ENCODE peak calls at places on chromosomes 16 and 17, in four cellular contexts. One of them, this sample, is unnamed.

GRCh38 chr17:32350662-32351418 is 883 bp downstream of the ZNF207 start:
- DNase-seq in cardiac muscle cell: peak; percentile 80
- DNase-seq in WERI-Rb-1: peak; percentile 15
- DNase-seq in heart left ventricle: no peak
- DNase-seq in this sample: no peak

GRCh38 chr17:80667462-80668277 is 123.0 kb downstream of the RPTOR start:
- DNase-seq in cardiac muscle cell: no peak
- DNase-seq in WERI-Rb-1: no peak
- DNase-seq in heart left ventricle: no peak
- DNase-seq in this sample: no peak

GRCh38 chr16:75308011-75308410 is 56.6 kb upstream of the BCAR1 start:
- DNase-seq in cardiac muscle cell: no peak
- DNase-seq in WERI-Rb-1: no peak
- DNase-seq in heart left ventricle: no peak
- DNase-seq in this sample: no peak

GRCh38 chr17:75490953-75491649 is 24.2 kb downstream of the CASKIN2 start:
- DNase-seq in cardiac muscle cell: no peak
- DNase-seq in WERI-Rb-1: no peak
- DNase-seq in heart left ventricle: no peak
- DNase-seq in this sample: no peak

GRCh38 chr16:81537721-81538561 is 93.3 kb downstream of the CMIP start:
- DNase-seq in cardiac muscle cell: peak; percentile 54
- DNase-seq in WERI-Rb-1: no peak
- DNase-seq in heart left ventricle: no peak
- DNase-seq in this sample: no peak

GRCh38 chr16:3129137-3130131 is 5.4 kb upstream of the ZNF213 start:
- DNase-seq in cardiac muscle cell: peak; percentile 92
- DNase-seq in WERI-Rb-1: peak; percentile 82
- DNase-seq in heart left ventricle: peak; percentile 77
- DNase-seq in this sample: peak; percentile 70

GRCh38 chr17:12046786-12047185 is 26.1 kb downstream of the MAP2K4 start:
- DNase-seq in cardiac muscle cell: no peak
- DNase-seq in WERI-Rb-1: no peak
- DNase-seq in heart left ventricle: no peak
- DNase-seq in this sample: no peak

GRCh38 chr16:29232811-29233704 is 173.5 kb downstream of the NPIPB11 start:
- DNase-seq in cardiac muscle cell: no peak
- DNase-seq in WERI-Rb-1: no peak
- DNase-seq in heart left ventricle: no peak
- DNase-seq in this sample: no peak

GRCh38 chr17:3866269-3866668 is 20.2 kb upstream of the NCBP3 start:
- DNase-seq in cardiac muscle cell: no peak
- DNase-seq in WERI-Rb-1: no peak
- DNase-seq in heart left ventricle: no peak
- DNase-seq in this sample: no peak

GRCh38 chr16:84550096-84550495 is 45.6 kb upstream of the MEAK7 start:
- DNase-seq in cardiac muscle cell: no peak
- DNase-seq in WERI-Rb-1: no peak
- DNase-seq in heart left ventricle: no peak
- DNase-seq in this sample: no peak

GRCh38 chr17:50778988-50779387 is 11.7 kb upstream of the ANKRD40CL start:
- DNase-seq in cardiac muscle cell: no peak
- DNase-seq in WERI-Rb-1: no peak
- DNase-seq in heart left ventricle: no peak
- DNase-seq in this sample: no peak

GRCh38 chr16:15782573-15783365 is 74.1 kb downstream of the MYH11 start:
- DNase-seq in cardiac muscle cell: no peak
- DNase-seq in WERI-Rb-1: peak; percentile 26
- DNase-seq in heart left ventricle: no peak
- DNase-seq in this sample: no peak

GRCh38 chr17:17780941-17781590 is 55.7 kb downstream of the SREBF1 start:
- DNase-seq in cardiac muscle cell: peak; percentile 87
- DNase-seq in WERI-Rb-1: peak; percentile 70
- DNase-seq in heart left ventricle: no peak
- DNase-seq in this sample: peak; percentile 18

GRCh38 chr16:65111306-65111705 is 10.6 kb downstream of the CDH11 start:
- DNase-seq in cardiac muscle cell: no peak
- DNase-seq in WERI-Rb-1: peak; percentile 12
- DNase-seq in heart left ventricle: no peak
- DNase-seq in this sample: no peak

GRCh38 chr16:4323071-4323844 is 7.4 kb downstream of the GLIS2 start:
- DNase-seq in cardiac muscle cell: no peak
- DNase-seq in WERI-Rb-1: no peak
- DNase-seq in heart left ventricle: no peak
- DNase-seq in this sample: no peak

GRCh38 chr17:80455328-80455710 is 21.1 kb downstream of the NPTX1 start:
- DNase-seq in cardiac muscle cell: no peak
- DNase-seq in WERI-Rb-1: peak; percentile 74
- DNase-seq in heart left ventricle: peak; percentile 77
- DNase-seq in this sample: no peak

GRCh38 chr16:73021866-73022495 is 25.9 kb downstream of the ZFHX3 start:
- DNase-seq in cardiac muscle cell: no peak
- DNase-seq in WERI-Rb-1: no peak
- DNase-seq in heart left ventricle: no peak
- DNase-seq in this sample: no peak

GRCh38 chr16:73020409-73020884 is 27.5 kb downstream of the ZFHX3 start:
- DNase-seq in cardiac muscle cell: peak; percentile 91
- DNase-seq in WERI-Rb-1: no peak
- DNase-seq in heart left ventricle: peak; percentile 80
- DNase-seq in this sample: peak; percentile 46

GRCh38 chr16:73023752-73024570 is 24.0 kb downstream of the ZFHX3 start:
- DNase-seq in cardiac muscle cell: no peak
- DNase-seq in WERI-Rb-1: no peak
- DNase-seq in heart left ventricle: no peak
- DNase-seq in this sample: no peak

GRCh38 chr16:73023320-73023719 is 24.6 kb downstream of the ZFHX3 start:
- DNase-seq in cardiac muscle cell: no peak
- DNase-seq in WERI-Rb-1: no peak
- DNase-seq in heart left ventricle: no peak
- DNase-seq in this sample: no peak

DNA sequence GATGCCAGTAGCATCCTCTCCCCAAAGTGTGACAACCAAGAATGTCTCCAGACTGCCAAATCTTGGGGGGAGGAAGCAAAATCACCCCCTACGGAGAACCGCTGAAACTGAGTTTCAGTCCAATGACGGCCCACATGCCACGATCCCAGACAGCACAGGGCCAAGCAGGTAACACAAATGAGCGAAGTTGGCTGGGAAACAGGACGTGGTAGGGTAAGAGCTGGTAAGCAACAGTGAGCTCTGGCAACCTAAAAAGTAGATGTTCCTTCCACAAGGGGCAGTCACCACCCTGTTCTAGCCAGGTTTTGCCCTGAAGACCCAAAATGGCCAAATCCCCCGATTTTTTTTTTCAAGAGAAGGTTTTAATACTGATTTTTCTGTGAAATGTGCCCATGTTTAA is 25.4 kb downstream of the ZFHX3 start:
- DNase-seq in cardiac muscle cell: no peak
- DNase-seq in WERI-Rb-1: no peak
- DNase-seq in heart left ventricle: no peak
- DNase-seq in this sample: no peak
- H3K27me3 ChIP-seq in cardiac muscle cell: no peaks in the 10 kb centered on the region
- H3K27me3 ChIP-seq in WERI-Rb-1: no peaks in the 10 kb centered on the region
- H3K27me3 ChIP-seq in heart left ventricle: no peaks in the 10 kb centered on the region
- H3K27me3 ChIP-seq in this sample: no peaks in the 10 kb centered on the region

GRCh38 chr16:31754998-31755615 is 118.5 kb upstream of the ZNF267 start:
- DNase-seq in cardiac muscle cell: no peak
- DNase-seq in WERI-Rb-1: no peak
- DNase-seq in heart left ventricle: no peak
- DNase-seq in this sample: no peak
- H3K9me3 ChIP-seq in cardiac muscle cell: peaks cover 27% of the 10 kb centered on the region
- H3K9me3 ChIP-seq in WERI-Rb-1: peaks cover 25% of the 10 kb centered on the region
- H3K9me3 ChIP-seq in heart left ventricle: peaks cover 93% of the 10 kb centered on the region
- H3K9me3 ChIP-seq in this sample: peaks cover 15% of the 10 kb centered on the region

GRCh38 chr17:40348136-40348504 is 16.4 kb downstream of the GJD3 start:
- DNase-seq in cardiac muscle cell: no peak
- DNase-seq in WERI-Rb-1: no peak
- DNase-seq in heart left ventricle: no peak
- DNase-seq in this sample: no peak
- H3K4me3 ChIP-seq in cardiac muscle cell: no peak overlapping the region
- H3K4me3 ChIP-seq in WERI-Rb-1: no peak overlapping the region
- H3K4me3 ChIP-seq in heart left ventricle: peak overlapping the region; percentile 22
- H3K4me3 ChIP-seq in this sample: no peak overlapping the region

GRCh38 chr17:68201425-68201785 is 46.4 kb upstream of the AMZ2 start:
- DNase-seq in cardiac muscle cell: no peak
- DNase-seq in WERI-Rb-1: no peak
- DNase-seq in heart left ventricle: no peak
- DNase-seq in this sample: no peak
- H3K27me3 ChIP-seq in cardiac muscle cell: peaks cover 86% of the 10 kb centered on the region
- H3K27me3 ChIP-seq in WERI-Rb-1: peaks cover 39% of the 10 kb centered on the region
- H3K27me3 ChIP-seq in heart left ventricle: peaks cover 26% of the 10 kb centered on the region
- H3K27me3 ChIP-seq in this sample: peaks cover 40% of the 10 kb centered on the region

DNA sequence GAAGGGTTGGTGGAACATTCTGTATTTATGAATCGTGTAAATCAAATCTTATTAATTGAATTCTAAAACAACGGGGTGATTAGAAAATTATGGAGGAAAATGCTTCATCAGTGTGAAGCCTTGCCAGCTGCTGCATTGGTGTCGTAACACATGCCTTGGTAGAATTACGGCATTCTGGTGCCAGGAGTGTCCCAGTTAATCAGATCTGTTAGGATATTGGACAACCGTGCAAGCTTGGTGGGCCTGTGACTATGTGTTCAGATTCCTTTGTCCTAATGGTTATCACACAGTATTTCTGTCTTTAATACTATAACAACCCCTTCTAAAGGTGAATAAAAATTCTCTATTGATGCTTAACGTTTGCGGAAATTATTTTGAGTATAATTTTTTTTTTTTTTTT is 44.2 kb upstream of the TANC2 start:
- DNase-seq in cardiac muscle cell: no peak
- DNase-seq in WERI-Rb-1: no peak
- DNase-seq in heart left ventricle: no peak
- DNase-seq in this sample: no peak
- H3K9me3 ChIP-seq in cardiac muscle cell: no peaks in the 10 kb centered on the region
- H3K9me3 ChIP-seq in WERI-Rb-1: no peaks in the 10 kb centered on the region
- H3K9me3 ChIP-seq in heart left ventricle: no peaks in the 10 kb centered on the region
- H3K9me3 ChIP-seq in this sample: no peaks in the 10 kb centered on the region

GRCh38 chr17:42313389-42313772 is 25.1 kb downstream of the STAT5A start:
- DNase-seq in cardiac muscle cell: no peak
- DNase-seq in WERI-Rb-1: no peak
- DNase-seq in heart left ventricle: no peak
- DNase-seq in this sample: no peak

GRCh38 chr17:42311240-42312034 is 23.1 kb downstream of the STAT5A start:
- DNase-seq in cardiac muscle cell: peak; percentile 98
- DNase-seq in WERI-Rb-1: peak; percentile 95
- DNase-seq in heart left ventricle: peak; percentile 90
- DNase-seq in this sample: peak; percentile 86

GRCh38 chr17:42310281-42311156 is 22.2 kb downstream of the STAT5A start:
- DNase-seq in cardiac muscle cell: no peak
- DNase-seq in WERI-Rb-1: no peak
- DNase-seq in heart left ventricle: no peak
- DNase-seq in this sample: no peak

GRCh38 chr17:42312285-42313130 is 24.2 kb downstream of the STAT5A start:
- DNase-seq in cardiac muscle cell: peak; percentile 90
- DNase-seq in WERI-Rb-1: peak; percentile 96
- DNase-seq in heart left ventricle: peak; percentile 92
- DNase-seq in this sample: peak; percentile 55

DNA sequence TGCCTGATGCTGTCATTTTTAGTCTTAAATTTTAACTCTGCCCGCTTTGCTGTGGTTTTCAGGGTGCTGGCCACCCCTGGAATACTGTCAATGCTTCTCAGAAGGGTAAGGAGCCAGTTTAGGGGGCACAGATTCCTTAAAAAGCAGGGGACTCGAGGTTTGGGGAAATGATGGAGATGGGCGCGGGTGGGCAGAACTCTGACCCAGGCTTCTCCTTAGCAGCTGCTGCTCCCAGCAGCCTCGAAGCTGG is 23.7 kb downstream of the STAT5A start:
- DNase-seq in cardiac muscle cell: no peak
- DNase-seq in WERI-Rb-1: no peak
- DNase-seq in heart left ventricle: no peak
- DNase-seq in this sample: no peak
- H3K4me3 ChIP-seq in cardiac muscle cell: no peak overlapping the region
- H3K4me3 ChIP-seq in WERI-Rb-1: peak overlapping the region; percentile 39
- H3K4me3 ChIP-seq in heart left ventricle: no peak overlapping the region
- H3K4me3 ChIP-seq in this sample: no peak overlapping the region

This sample was measured in AG04450.